ENCODE peak calls at places on chromosomes 3 and 15, in five cellular contexts. Z is A549, G is HCT116, H is GM23338, W is Panc1. P is an unnamed sample.

GRCh38 chr3:28348637-28349396 is at the start of the genes AZI2 and ZCWPW2:
- DNase-seq in Z (peak), G (peak), H (peak), W (peak), P (peak)

GRCh38 chr3:134242649-134243637 is 7.7 kb downstream of the RYK start:
- DNase-seq in Z (no peak), G (peak), H (peak), W (peak), P (peak)

GRCh38 chr3:3800076-3800448 is 831 bp downstream of the LRRN1 start:
- DNase-seq in Z (no peak), G (no peak), H (peak), W (no peak), P (no peak)

GRCh38 chr15:59420986-59421618 is 16.9 kb upstream of the FAM81A start:
- DNase-seq in Z (no peak), G (no peak), H (peak), W (no peak), P (no peak)

GRCh38 chr15:50886611-50887350 is 21.7 kb upstream of the AP4E1 start:
- DNase-seq in Z (no peak), G (no peak), H (no peak), W (no peak), P (no peak)

GRCh38 chr15:57728436-57728835 is 21.9 kb downstream of the POLR2M start:
- DNase-seq in Z (no peak), G (no peak), H (no peak), W (no peak), P (no peak)

GRCh38 chr15:96626936-96627577 is 296.6 kb downstream of the NR2F2 start:
- DNase-seq in Z (no peak), G (no peak), H (no peak), W (no peak), P (no peak)

GRCh38 chr3:5095879-5096278 is 26.2 kb upstream of the ARL8B start:
- DNase-seq in Z (no peak), G (no peak), H (peak), W (no peak), P (no peak)

GRCh38 chr15:52115598-52116427 is 3.2 kb upstream of the BCL2L10 start:
- DNase-seq in Z (no peak), G (no peak), H (no peak), W (no peak), P (no peak)

GRCh38 chr15:32908921-32909320 is 191.1 kb downstream of the GREM1 start:
- DNase-seq in Z (no peak), G (no peak), H (no peak), W (no peak), P (peak)

GRCh38 chr3:174776123-174776522 is 83.0 kb upstream of the NAALADL2 start:
- DNase-seq in Z (no peak), G (no peak), H (no peak), W (no peak), P (no peak)

GRCh38 chr3:11832964-11833621 is 13.6 kb downstream of the TAMM41 start:
- DNase-seq in Z (no peak), G (no peak), H (peak), W (no peak), P (no peak)

GRCh38 chr3:180306155-180306554 is 269.4 kb upstream of the PEX5L start:
- DNase-seq in Z (no peak), G (no peak), H (no peak), W (no peak), P (no peak)

GRCh38 chr3:98763076-98763475 is at the start of gene ST3GAL6:
- DNase-seq in Z (no peak), G (no peak), H (no peak), W (no peak), P (peak)

GRCh38 chr15:63373866-63374548 is 7.6 kb downstream of the CA12 start:
- DNase-seq in Z (no peak), G (no peak), H (no peak), W (no peak), P (no peak)

GRCh38 chr3:147218976-147219375 is 187.4 kb downstream of the ZIC4 start:
- DNase-seq in Z (no peak), G (no peak), H (no peak), W (no peak), P (no peak)

GRCh38 chr15:67177750-67178149 is 76.7 kb downstream of the AAGAB start:
- DNase-seq in Z (no peak), G (no peak), H (no peak), W (no peak), P (peak)

GRCh38 chr15:70275461-70276138 is 177.9 kb upstream of the TLE3 start:
- DNase-seq in Z (no peak), G (no peak), H (no peak), W (no peak), P (no peak)

GRCh38 chr15:85649372-85649771 is 145.4 kb downstream of the KLHL25 start:
- DNase-seq in Z (peak), G (no peak), H (no peak), W (peak), P (peak)

GRCh38 chr3:148269816-148270215 is 427.9 kb upstream of the AGTR1 start:
- DNase-seq in Z (no peak), G (peak), H (no peak), W (no peak), P (no peak)

GRCh38 chr15:77905301-77905920 is 172.1 kb downstream of the TBC1D2B start:
- DNase-seq in Z (no peak), G (no peak), H (no peak), W (no peak), P (no peak)

GRCh38 chr3:28212681-28213080 is 28.7 kb upstream of the CMC1 start:
- DNase-seq in Z (no peak), G (no peak), H (no peak), W (no peak), P (no peak)

GRCh38 chr3:155744626-155745324 is at the start of gene PLCH1:
- DNase-seq in Z (peak), G (peak), H (peak), W (no peak), P (peak)

GRCh38 chr15:69743091-69743490 is 290.5 kb downstream of the RPLP1 start:
- DNase-seq in Z (no peak), G (no peak), H (no peak), W (no peak), P (no peak)

GRCh38 chr3:24810881-24811280 is 316.2 kb upstream of the THRB start:
- DNase-seq in Z (no peak), G (no peak), H (no peak), W (no peak), P (peak)

GRCh38 chr3:194447161-194447560 is 39.6 kb downstream of the ATP13A3 start:
- DNase-seq in Z (no peak), G (no peak), H (no peak), W (no peak), P (no peak)
- TF ChIP-seq REST in Z (no peak), G (no peak), H (no peak), W (no peak), P (no peak)

GRCh38 chr3:39158138-39158715 is 4.8 kb upstream of the CSRNP1 start:
- DNase-seq in Z (no peak), G (no peak), H (no peak), W (no peak), P (no peak)
- TF ChIP-seq REST in Z (no peak), G (no peak), H (no peak), W (no peak), P (no peak)

DNA sequence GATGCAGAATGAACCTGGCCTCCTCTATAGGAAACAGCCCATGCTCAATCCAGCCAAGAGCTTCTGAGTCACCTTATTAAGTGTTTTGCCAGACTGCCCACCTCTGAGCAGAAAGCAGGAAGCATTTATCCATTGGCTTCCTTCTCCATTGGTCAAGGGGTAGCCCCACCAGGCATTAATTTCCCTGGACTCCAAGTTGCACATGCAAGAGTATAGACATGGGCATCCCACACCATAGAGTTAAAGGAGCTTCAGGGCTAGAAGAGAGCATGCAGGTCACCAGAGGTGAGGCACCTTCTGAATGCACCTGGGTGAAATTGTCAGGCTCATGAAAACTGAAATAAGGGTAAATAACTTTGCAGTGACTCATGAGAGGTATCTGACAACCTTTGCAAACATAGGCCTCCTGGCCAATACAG is 230.8 kb upstream of the STAC start:
- DNase-seq in Z (no peak), G (no peak), H (no peak), W (no peak), P (no peak)
- TF ChIP-seq REST in Z (no peak), G (no peak), H (no peak), W (no peak), P (no peak)

GRCh38 chr3:17946619-17947018 is 204.2 kb upstream of the TBC1D5 start:
- DNase-seq in Z (no peak), G (no peak), H (no peak), W (no peak), P (no peak)
- TF ChIP-seq REST in Z (no peak), G (no peak), H (no peak), W (no peak), P (no peak)

DNA sequence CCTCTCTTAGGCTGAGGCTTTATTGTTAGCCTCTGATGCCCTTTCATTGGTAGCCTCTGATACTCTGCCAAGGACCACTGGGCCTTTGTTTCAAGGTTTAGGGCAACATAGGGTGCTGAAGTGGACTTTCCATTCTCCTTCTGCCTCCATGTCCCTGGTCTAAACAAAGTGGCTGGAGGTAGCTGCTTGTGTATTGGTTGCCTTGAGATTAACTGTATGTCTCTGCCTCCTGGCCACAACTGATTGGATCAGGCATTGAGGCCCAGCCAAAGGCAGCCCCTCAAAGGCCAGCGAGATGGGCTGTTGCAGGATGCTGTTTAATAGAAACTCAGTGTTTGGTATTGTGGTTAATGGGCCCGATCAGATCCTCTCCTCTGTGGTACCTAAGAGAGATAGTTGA is 77.9 kb upstream of the PRR23C start:
- DNase-seq in Z (no peak), G (no peak), H (no peak), W (no peak), P (peak)
- TF ChIP-seq REST in Z (no peak), G (no peak), H (no peak), W (no peak), P (no peak)

DNA sequence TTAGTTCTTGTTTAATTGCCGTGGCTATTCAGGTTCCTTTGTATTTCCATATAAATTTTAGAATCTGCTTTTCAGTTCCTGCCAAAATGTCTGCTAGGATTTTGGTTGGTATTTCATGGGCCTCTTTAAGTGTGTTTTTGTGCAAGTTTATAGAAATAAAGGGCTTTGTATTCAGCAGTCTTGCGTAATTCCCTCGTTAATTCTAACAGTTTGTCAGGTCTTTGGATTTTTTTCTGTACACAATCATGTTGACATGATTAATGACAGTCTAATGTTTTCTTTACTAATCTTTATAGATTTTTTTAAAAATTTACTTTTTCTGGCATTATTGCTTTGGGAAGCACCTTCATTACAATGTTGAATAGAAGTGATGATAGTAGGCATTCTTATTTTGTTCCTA is 120.9 kb downstream of the NEK11 start:
- DNase-seq in Z (no peak), G (no peak), H (no peak), W (no peak), P (no peak)
- TF ChIP-seq REST in Z (no peak), G (no peak), H (no peak), W (no peak), P (no peak)

GRCh38 chr3:32850226-32850625 is 32.4 kb downstream of the TRIM71 start:
- DNase-seq in Z (no peak), G (no peak), H (no peak), W (no peak), P (no peak)
- TF ChIP-seq REST in Z (no peak), G (no peak), H (no peak), W (no peak), P (no peak)

DNA sequence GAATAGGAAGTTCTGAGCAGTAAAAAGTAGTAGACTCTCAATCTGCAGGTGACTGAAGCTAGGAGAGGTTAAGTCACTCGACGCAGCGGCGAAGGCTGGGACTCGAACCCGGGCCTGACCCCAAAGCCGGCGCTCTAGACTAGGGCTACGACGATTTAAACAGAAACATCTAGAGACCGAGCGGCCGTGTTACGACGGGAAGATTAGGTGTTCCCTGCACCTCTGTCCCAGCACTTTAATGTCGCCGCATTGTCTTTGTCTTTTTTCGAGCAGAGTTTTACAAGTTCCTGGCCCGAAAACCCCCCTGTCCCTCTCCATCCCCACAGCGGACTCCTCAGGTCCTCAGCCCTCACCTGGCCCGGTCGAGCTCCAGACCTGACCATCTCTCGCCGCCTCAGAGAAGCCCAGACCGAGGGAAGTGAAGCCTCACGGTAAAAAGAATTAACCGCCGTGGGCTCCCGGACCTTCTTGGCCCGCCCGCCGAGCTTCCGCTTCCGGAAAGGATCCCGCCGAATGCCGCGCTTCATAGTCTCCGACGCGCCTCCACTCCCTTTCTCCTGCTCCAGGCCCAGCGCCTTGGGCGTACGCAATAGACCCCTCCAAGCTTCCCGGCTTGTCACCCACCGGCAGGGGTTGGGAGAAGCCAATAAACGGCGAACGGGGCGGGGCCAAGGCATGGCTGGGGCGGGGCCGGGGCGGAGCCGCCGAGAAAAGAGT is at the start of gene CCDC14:
- DNase-seq in Z (peak), G (peak), H (peak), W (peak), P (peak)
- TF ChIP-seq REST in Z (no peak), G (no peak), H (no peak), W (no peak), P (peak)

DNA sequence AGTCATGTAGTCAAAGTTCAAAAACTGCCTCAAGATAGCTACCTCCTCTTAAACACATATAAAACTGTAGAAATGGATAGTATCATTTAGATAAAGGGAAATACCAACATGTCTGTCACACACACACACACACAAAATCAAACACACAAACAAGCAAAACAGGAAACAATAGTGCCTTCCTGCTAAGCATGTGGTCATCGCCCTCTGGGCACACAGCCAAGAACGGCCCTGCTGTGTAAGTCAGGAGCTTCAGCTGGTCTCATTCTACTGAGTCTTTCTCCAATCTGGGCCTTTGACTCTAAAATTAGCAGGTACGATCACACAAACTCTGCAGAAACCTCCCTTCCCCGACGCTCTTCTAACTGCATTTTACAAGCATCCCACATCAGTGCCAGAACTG is 272.2 kb upstream of the CHRNA7 start:
- DNase-seq in Z (peak), G (peak), H (no peak), W (no peak), P (no peak)
- TF ChIP-seq REST in Z (no peak), G (no peak), H (no peak), W (no peak), P (no peak)

GRCh38 chr3:127299276-127299675 is 11.4 kb upstream of the PRR20G start:
- DNase-seq in Z (no peak), G (no peak), H (no peak), W (no peak), P (peak)
- TF ChIP-seq REST in Z (no peak), G (no peak), H (no peak), W (no peak), P (no peak)